ENCODE peak calls at places on chromosomes 13 and 19, in six cellular contexts. One of them, this sample, is unnamed.

GRCh38 chr13:39822437-39822836 is 167.0 kb downstream of the COG6 start:
- DNase-seq in NCI-H460: no peak
- DNase-seq in stimulated activated CD4-positive, alpha-beta T cell treated with anti-CD3 and anti-CD28 coated beads, TNF-alpha, amount 100 ng/mL, for 24 hours: no peak
- DNase-seq in pons: no peak
- DNase-seq in sciatic nerve: no peak
- DNase-seq in CD4-positive, alpha-beta T cell: no peak
- DNase-seq in this sample: no peak

GRCh38 chr19:2260341-2260751 is 4.1 kb upstream of the JSRP1 start:
- DNase-seq in sciatic nerve: no peak
- DNase-seq in CD4-positive, alpha-beta T cell: no peak
- DNase-seq in pons: no peak
- DNase-seq in stimulated activated CD4-positive, alpha-beta T cell treated with anti-CD3 and anti-CD28 coated beads, TNF-alpha, amount 100 ng/mL, for 24 hours: no peak
- DNase-seq in NCI-H460: no peak
- DNase-seq in this sample: no peak

GRCh38 chr13:95677564-95678386 is 836 bp downstream of the DNAJC3 start:
- DNase-seq in sciatic nerve: no peak
- DNase-seq in CD4-positive, alpha-beta T cell: no peak
- DNase-seq in stimulated activated CD4-positive, alpha-beta T cell treated with anti-CD3 and anti-CD28 coated beads, TNF-alpha, amount 100 ng/mL, for 24 hours: no peak
- DNase-seq in NCI-H460: peak
- DNase-seq in pons: peak
- DNase-seq in this sample: peak

GRCh38 chr19:35592226-35592625 is 6.3 kb downstream of the PMIS2 start:
- DNase-seq in sciatic nerve: no peak
- DNase-seq in pons: peak
- DNase-seq in NCI-H460: peak
- DNase-seq in CD4-positive, alpha-beta T cell: no peak
- DNase-seq in stimulated activated CD4-positive, alpha-beta T cell treated with anti-CD3 and anti-CD28 coated beads, TNF-alpha, amount 100 ng/mL, for 24 hours: no peak
- DNase-seq in this sample: peak

GRCh38 chr19:55451163-55451521 is 8.0 kb upstream of the SHISA7 start:
- DNase-seq in CD4-positive, alpha-beta T cell: no peak
- DNase-seq in NCI-H460: no peak
- DNase-seq in pons: no peak
- DNase-seq in stimulated activated CD4-positive, alpha-beta T cell treated with anti-CD3 and anti-CD28 coated beads, TNF-alpha, amount 100 ng/mL, for 24 hours: no peak
- DNase-seq in sciatic nerve: no peak
- DNase-seq in this sample: no peak

GRCh38 chr19:11705474-11705873 is 33.3 kb downstream of the ZNF823 start:
- DNase-seq in NCI-H460: no peak
- DNase-seq in stimulated activated CD4-positive, alpha-beta T cell treated with anti-CD3 and anti-CD28 coated beads, TNF-alpha, amount 100 ng/mL, for 24 hours: no peak
- DNase-seq in CD4-positive, alpha-beta T cell: no peak
- DNase-seq in pons: no peak
- DNase-seq in sciatic nerve: no peak
- DNase-seq in this sample: no peak

GRCh38 chr19:15421726-15422260 is 3.0 kb upstream of the AKAP8L start:
- DNase-seq in CD4-positive, alpha-beta T cell: no peak
- DNase-seq in NCI-H460: no peak
- DNase-seq in stimulated activated CD4-positive, alpha-beta T cell treated with anti-CD3 and anti-CD28 coated beads, TNF-alpha, amount 100 ng/mL, for 24 hours: no peak
- DNase-seq in pons: peak
- DNase-seq in sciatic nerve: no peak
- DNase-seq in this sample: no peak

GRCh38 chr13:28659611-28659970 is 661 bp downstream of the POMP start:
- DNase-seq in pons: no peak
- DNase-seq in CD4-positive, alpha-beta T cell: no peak
- DNase-seq in NCI-H460: no peak
- DNase-seq in sciatic nerve: no peak
- DNase-seq in stimulated activated CD4-positive, alpha-beta T cell treated with anti-CD3 and anti-CD28 coated beads, TNF-alpha, amount 100 ng/mL, for 24 hours: no peak
- DNase-seq in this sample: no peak

GRCh38 chr13:84191199-84191598 is 308.9 kb upstream of the SLITRK1 start:
- DNase-seq in CD4-positive, alpha-beta T cell: no peak
- DNase-seq in stimulated activated CD4-positive, alpha-beta T cell treated with anti-CD3 and anti-CD28 coated beads, TNF-alpha, amount 100 ng/mL, for 24 hours: no peak
- DNase-seq in pons: no peak
- DNase-seq in NCI-H460: no peak
- DNase-seq in sciatic nerve: no peak
- DNase-seq in this sample: no peak

GRCh38 chr19:41701401-41702075 is 6.9 kb upstream of the CEACAM5 start:
- DNase-seq in sciatic nerve: peak
- DNase-seq in stimulated activated CD4-positive, alpha-beta T cell treated with anti-CD3 and anti-CD28 coated beads, TNF-alpha, amount 100 ng/mL, for 24 hours: no peak
- DNase-seq in CD4-positive, alpha-beta T cell: no peak
- DNase-seq in pons: no peak
- DNase-seq in NCI-H460: no peak
- DNase-seq in this sample: no peak

GRCh38 chr13:99316657-99317244 is 9.6 kb upstream of the GPR183 start:
- DNase-seq in CD4-positive, alpha-beta T cell: no peak
- DNase-seq in pons: no peak
- DNase-seq in NCI-H460: no peak
- DNase-seq in stimulated activated CD4-positive, alpha-beta T cell treated with anti-CD3 and anti-CD28 coated beads, TNF-alpha, amount 100 ng/mL, for 24 hours: no peak
- DNase-seq in sciatic nerve: no peak
- DNase-seq in this sample: no peak

GRCh38 chr19:55300821-55301458 is 17.1 kb downstream of the BRSK1 start:
- DNase-seq in sciatic nerve: no peak
- DNase-seq in pons: peak
- DNase-seq in CD4-positive, alpha-beta T cell: no peak
- DNase-seq in NCI-H460: no peak
- DNase-seq in stimulated activated CD4-positive, alpha-beta T cell treated with anti-CD3 and anti-CD28 coated beads, TNF-alpha, amount 100 ng/mL, for 24 hours: no peak
- DNase-seq in this sample: no peak

GRCh38 chr19:4278926-4279529 is at the start of gene SHD:
- DNase-seq in sciatic nerve: no peak
- DNase-seq in CD4-positive, alpha-beta T cell: no peak
- DNase-seq in pons: no peak
- DNase-seq in stimulated activated CD4-positive, alpha-beta T cell treated with anti-CD3 and anti-CD28 coated beads, TNF-alpha, amount 100 ng/mL, for 24 hours: no peak
- DNase-seq in NCI-H460: no peak
- DNase-seq in this sample: peak

GRCh38 chr13:37143901-37144300 is 38.4 kb upstream of the CSNK1A1L start:
- DNase-seq in pons: no peak
- DNase-seq in stimulated activated CD4-positive, alpha-beta T cell treated with anti-CD3 and anti-CD28 coated beads, TNF-alpha, amount 100 ng/mL, for 24 hours: no peak
- DNase-seq in CD4-positive, alpha-beta T cell: no peak
- DNase-seq in NCI-H460: no peak
- DNase-seq in sciatic nerve: no peak
- DNase-seq in this sample: no peak

GRCh38 chr13:46668302-46668720 is 115.3 kb downstream of the LRCH1 start:
- DNase-seq in sciatic nerve: no peak
- DNase-seq in CD4-positive, alpha-beta T cell: no peak
- DNase-seq in pons: peak
- DNase-seq in stimulated activated CD4-positive, alpha-beta T cell treated with anti-CD3 and anti-CD28 coated beads, TNF-alpha, amount 100 ng/mL, for 24 hours: no peak
- DNase-seq in NCI-H460: no peak
- DNase-seq in this sample: no peak

GRCh38 chr13:51479199-51479523 is 26.3 kb upstream of the INTS6 start:
- DNase-seq in NCI-H460: no peak
- DNase-seq in pons: no peak
- DNase-seq in stimulated activated CD4-positive, alpha-beta T cell treated with anti-CD3 and anti-CD28 coated beads, TNF-alpha, amount 100 ng/mL, for 24 hours: no peak
- DNase-seq in sciatic nerve: no peak
- DNase-seq in CD4-positive, alpha-beta T cell: no peak
- DNase-seq in this sample: no peak

GRCh38 chr19:21698215-21698614 is 69.2 kb downstream of the ZNF100 start:
- DNase-seq in NCI-H460: no peak
- DNase-seq in stimulated activated CD4-positive, alpha-beta T cell treated with anti-CD3 and anti-CD28 coated beads, TNF-alpha, amount 100 ng/mL, for 24 hours: no peak
- DNase-seq in sciatic nerve: no peak
- DNase-seq in CD4-positive, alpha-beta T cell: no peak
- DNase-seq in pons: peak
- DNase-seq in this sample: peak

GRCh38 chr13:49214917-49215376 is 5.2 kb upstream of the MLNR start:
- DNase-seq in stimulated activated CD4-positive, alpha-beta T cell treated with anti-CD3 and anti-CD28 coated beads, TNF-alpha, amount 100 ng/mL, for 24 hours: no peak
- DNase-seq in NCI-H460: no peak
- DNase-seq in sciatic nerve: no peak
- DNase-seq in CD4-positive, alpha-beta T cell: peak
- DNase-seq in pons: peak
- DNase-seq in this sample: peak

GRCh38 chr19:46295401-46296308 is 1.2 kb upstream of the HIF3A start:
- DNase-seq in pons: no peak
- DNase-seq in CD4-positive, alpha-beta T cell: no peak
- DNase-seq in sciatic nerve: no peak
- DNase-seq in NCI-H460: no peak
- DNase-seq in stimulated activated CD4-positive, alpha-beta T cell treated with anti-CD3 and anti-CD28 coated beads, TNF-alpha, amount 100 ng/mL, for 24 hours: no peak
- DNase-seq in this sample: no peak

GRCh38 chr19:14350866-14351265 is 30.4 kb upstream of the ADGRE5 start:
- DNase-seq in CD4-positive, alpha-beta T cell: no peak
- DNase-seq in pons: no peak
- DNase-seq in NCI-H460: no peak
- DNase-seq in stimulated activated CD4-positive, alpha-beta T cell treated with anti-CD3 and anti-CD28 coated beads, TNF-alpha, amount 100 ng/mL, for 24 hours: no peak
- DNase-seq in sciatic nerve: no peak
- DNase-seq in this sample: no peak

GRCh38 chr13:49436890-49437289 is 7.0 kb downstream of the CAB39L start:
- DNase-seq in sciatic nerve: peak
- DNase-seq in pons: peak
- DNase-seq in NCI-H460: peak
- DNase-seq in CD4-positive, alpha-beta T cell: no peak
- DNase-seq in stimulated activated CD4-positive, alpha-beta T cell treated with anti-CD3 and anti-CD28 coated beads, TNF-alpha, amount 100 ng/mL, for 24 hours: no peak
- DNase-seq in this sample: peak

GRCh38 chr19:460877-461609 is at the start of gene SHC2:
- DNase-seq in sciatic nerve: no peak
- DNase-seq in pons: no peak
- DNase-seq in stimulated activated CD4-positive, alpha-beta T cell treated with anti-CD3 and anti-CD28 coated beads, TNF-alpha, amount 100 ng/mL, for 24 hours: no peak
- DNase-seq in CD4-positive, alpha-beta T cell: no peak
- DNase-seq in NCI-H460: no peak
- DNase-seq in this sample: peak

GRCh38 chr19:19040417-19040816 is 7.0 kb downstream of the ARMC6 start:
- DNase-seq in sciatic nerve: peak
- DNase-seq in stimulated activated CD4-positive, alpha-beta T cell treated with anti-CD3 and anti-CD28 coated beads, TNF-alpha, amount 100 ng/mL, for 24 hours: no peak
- DNase-seq in NCI-H460: no peak
- DNase-seq in pons: no peak
- DNase-seq in CD4-positive, alpha-beta T cell: no peak
- DNase-seq in this sample: no peak

GRCh38 chr13:28239374-28239773 is 101.0 kb downstream of the PAN3 start:
- DNase-seq in pons: peak
- DNase-seq in sciatic nerve: no peak
- DNase-seq in NCI-H460: no peak
- DNase-seq in CD4-positive, alpha-beta T cell: no peak
- DNase-seq in stimulated activated CD4-positive, alpha-beta T cell treated with anti-CD3 and anti-CD28 coated beads, TNF-alpha, amount 100 ng/mL, for 24 hours: no peak
- DNase-seq in this sample: no peak

GRCh38 chr19:14023404-14024235 is 4.3 kb upstream of the RLN3 start:
- DNase-seq in NCI-H460: peak
- DNase-seq in sciatic nerve: no peak
- DNase-seq in CD4-positive, alpha-beta T cell: no peak
- DNase-seq in stimulated activated CD4-positive, alpha-beta T cell treated with anti-CD3 and anti-CD28 coated beads, TNF-alpha, amount 100 ng/mL, for 24 hours: no peak
- DNase-seq in pons: no peak
- DNase-seq in this sample: peak

GRCh38 chr13:52615817-52616216 is 26.4 kb upstream of the HNRNPA1L2 start:
- DNase-seq in stimulated activated CD4-positive, alpha-beta T cell treated with anti-CD3 and anti-CD28 coated beads, TNF-alpha, amount 100 ng/mL, for 24 hours: no peak
- DNase-seq in sciatic nerve: no peak
- DNase-seq in CD4-positive, alpha-beta T cell: no peak
- DNase-seq in pons: no peak
- DNase-seq in NCI-H460: no peak
- DNase-seq in this sample: no peak

GRCh38 chr13:86569974-86570373 is 770.8 kb upstream of the SLITRK6 start:
- DNase-seq in NCI-H460: no peak
- DNase-seq in sciatic nerve: no peak
- DNase-seq in CD4-positive, alpha-beta T cell: no peak
- DNase-seq in pons: no peak
- DNase-seq in stimulated activated CD4-positive, alpha-beta T cell treated with anti-CD3 and anti-CD28 coated beads, TNF-alpha, amount 100 ng/mL, for 24 hours: no peak
- DNase-seq in this sample: no peak

GRCh38 chr19:10286803-10287737 is at the start of gene ICAM4:
- DNase-seq in pons: no peak
- DNase-seq in sciatic nerve: no peak
- DNase-seq in CD4-positive, alpha-beta T cell: no peak
- DNase-seq in NCI-H460: no peak
- DNase-seq in stimulated activated CD4-positive, alpha-beta T cell treated with anti-CD3 and anti-CD28 coated beads, TNF-alpha, amount 100 ng/mL, for 24 hours: no peak
- DNase-seq in this sample: peak

This sample was measured in cardiac muscle cell.